ENCODE peak calls at places on chromosomes 12 and 14, in nine cellular contexts. One of them, this sample, is unnamed.

GRCh38 chr14:104742586-104743455 is 10.1 kb upstream of the SIVA1 start:
- DNase-seq in activated naive CD4-positive, alpha-beta T cell treated with anti-CD3 and anti-CD28 coated beads, Interleukin-2, amount 50 U/mL, for 16 hours: no peak
- DNase-seq in stomach: no peak
- DNase-seq in mesenchymal stem cell: no peak
- DNase-seq in stimulated activated CD4-positive, alpha-beta T cell treated with anti-CD3 and anti-CD28 coated beads, TNF-alpha, amount 100 ng/mL, for 4 hours: no peak
- DNase-seq in SHP77: no peak
- DNase-seq in A172: no peak
- DNase-seq in neural progenitor cell: no peak
- DNase-seq in T1000: no peak
- DNase-seq in this sample: no peak

GRCh38 chr12:91163116-91163515 is 19.5 kb downstream of the DCN start:
- DNase-seq in activated naive CD4-positive, alpha-beta T cell treated with anti-CD3 and anti-CD28 coated beads, Interleukin-2, amount 50 U/mL, for 16 hours: no peak
- DNase-seq in stomach: no peak
- DNase-seq in mesenchymal stem cell: no peak
- DNase-seq in stimulated activated CD4-positive, alpha-beta T cell treated with anti-CD3 and anti-CD28 coated beads, TNF-alpha, amount 100 ng/mL, for 4 hours: no peak
- DNase-seq in SHP77: no peak
- DNase-seq in A172: no peak
- DNase-seq in neural progenitor cell: no peak
- DNase-seq in T1000: no peak
- DNase-seq in this sample: no peak

GRCh38 chr12:6769003-6769389 is 2.8 kb downstream of the PTMS start:
- DNase-seq in activated naive CD4-positive, alpha-beta T cell treated with anti-CD3 and anti-CD28 coated beads, Interleukin-2, amount 50 U/mL, for 16 hours: no peak
- DNase-seq in stomach: no peak
- DNase-seq in mesenchymal stem cell: peak; percentile 41
- DNase-seq in stimulated activated CD4-positive, alpha-beta T cell treated with anti-CD3 and anti-CD28 coated beads, TNF-alpha, amount 100 ng/mL, for 4 hours: no peak
- DNase-seq in SHP77: no peak
- DNase-seq in A172: no peak
- DNase-seq in neural progenitor cell: peak; percentile 96
- DNase-seq in T1000: no peak
- DNase-seq in this sample: no peak

GRCh38 chr14:64234877-64235651 is 59.1 kb downstream of the ESR2 start:
- DNase-seq in activated naive CD4-positive, alpha-beta T cell treated with anti-CD3 and anti-CD28 coated beads, Interleukin-2, amount 50 U/mL, for 16 hours: no peak
- DNase-seq in stomach: no peak
- DNase-seq in mesenchymal stem cell: no peak
- DNase-seq in stimulated activated CD4-positive, alpha-beta T cell treated with anti-CD3 and anti-CD28 coated beads, TNF-alpha, amount 100 ng/mL, for 4 hours: no peak
- DNase-seq in SHP77: peak; percentile 61
- DNase-seq in A172: peak; percentile 2
- DNase-seq in neural progenitor cell: no peak
- DNase-seq in T1000: no peak
- DNase-seq in this sample: no peak

GRCh38 chr12:93763746-93764147 is 86.6 kb downstream of the CRADD start:
- DNase-seq in activated naive CD4-positive, alpha-beta T cell treated with anti-CD3 and anti-CD28 coated beads, Interleukin-2, amount 50 U/mL, for 16 hours: no peak
- DNase-seq in stomach: no peak
- DNase-seq in mesenchymal stem cell: no peak
- DNase-seq in stimulated activated CD4-positive, alpha-beta T cell treated with anti-CD3 and anti-CD28 coated beads, TNF-alpha, amount 100 ng/mL, for 4 hours: no peak
- DNase-seq in SHP77: no peak
- DNase-seq in A172: no peak
- DNase-seq in neural progenitor cell: peak; percentile 31
- DNase-seq in T1000: no peak
- DNase-seq in this sample: no peak

GRCh38 chr12:96824074-96824837 is 82.8 kb upstream of the NEDD1 start:
- DNase-seq in activated naive CD4-positive, alpha-beta T cell treated with anti-CD3 and anti-CD28 coated beads, Interleukin-2, amount 50 U/mL, for 16 hours: no peak
- DNase-seq in stomach: no peak
- DNase-seq in mesenchymal stem cell: no peak
- DNase-seq in stimulated activated CD4-positive, alpha-beta T cell treated with anti-CD3 and anti-CD28 coated beads, TNF-alpha, amount 100 ng/mL, for 4 hours: no peak
- DNase-seq in SHP77: no peak
- DNase-seq in A172: no peak
- DNase-seq in neural progenitor cell: no peak
- DNase-seq in T1000: no peak
- DNase-seq in this sample: no peak

GRCh38 chr14:97554597-97554996 is 757.4 kb downstream of the VRK1 start:
- DNase-seq in activated naive CD4-positive, alpha-beta T cell treated with anti-CD3 and anti-CD28 coated beads, Interleukin-2, amount 50 U/mL, for 16 hours: no peak
- DNase-seq in stomach: no peak
- DNase-seq in mesenchymal stem cell: no peak
- DNase-seq in stimulated activated CD4-positive, alpha-beta T cell treated with anti-CD3 and anti-CD28 coated beads, TNF-alpha, amount 100 ng/mL, for 4 hours: no peak
- DNase-seq in SHP77: no peak
- DNase-seq in A172: no peak
- DNase-seq in neural progenitor cell: no peak
- DNase-seq in T1000: no peak
- DNase-seq in this sample: no peak

GRCh38 chr14:32457213-32457920 is 128.3 kb downstream of the AKAP6 start:
- DNase-seq in activated naive CD4-positive, alpha-beta T cell treated with anti-CD3 and anti-CD28 coated beads, Interleukin-2, amount 50 U/mL, for 16 hours: no peak
- DNase-seq in stomach: no peak
- DNase-seq in mesenchymal stem cell: peak; percentile 89
- DNase-seq in stimulated activated CD4-positive, alpha-beta T cell treated with anti-CD3 and anti-CD28 coated beads, TNF-alpha, amount 100 ng/mL, for 4 hours: no peak
- DNase-seq in SHP77: no peak
- DNase-seq in A172: no peak
- DNase-seq in neural progenitor cell: no peak
- DNase-seq in T1000: no peak
- DNase-seq in this sample: no peak

GRCh38 chr14:69327507-69327906 is 67.5 kb downstream of the GALNT16 start:
- DNase-seq in activated naive CD4-positive, alpha-beta T cell treated with anti-CD3 and anti-CD28 coated beads, Interleukin-2, amount 50 U/mL, for 16 hours: no peak
- DNase-seq in stomach: no peak
- DNase-seq in mesenchymal stem cell: no peak
- DNase-seq in stimulated activated CD4-positive, alpha-beta T cell treated with anti-CD3 and anti-CD28 coated beads, TNF-alpha, amount 100 ng/mL, for 4 hours: no peak
- DNase-seq in SHP77: no peak
- DNase-seq in A172: no peak
- DNase-seq in neural progenitor cell: no peak
- DNase-seq in T1000: no peak
- DNase-seq in this sample: no peak

GRCh38 chr14:89672636-89673279 is 255.7 kb upstream of the FOXN3 start:
- DNase-seq in activated naive CD4-positive, alpha-beta T cell treated with anti-CD3 and anti-CD28 coated beads, Interleukin-2, amount 50 U/mL, for 16 hours: no peak
- DNase-seq in stomach: peak; percentile 57
- DNase-seq in mesenchymal stem cell: peak; percentile 9
- DNase-seq in stimulated activated CD4-positive, alpha-beta T cell treated with anti-CD3 and anti-CD28 coated beads, TNF-alpha, amount 100 ng/mL, for 4 hours: no peak
- DNase-seq in SHP77: no peak
- DNase-seq in A172: no peak
- DNase-seq in neural progenitor cell: no peak
- DNase-seq in T1000: no peak
- DNase-seq in this sample: no peak

GRCh38 chr14:92551066-92551841 is 37.7 kb downstream of the RIN3 start:
- DNase-seq in activated naive CD4-positive, alpha-beta T cell treated with anti-CD3 and anti-CD28 coated beads, Interleukin-2, amount 50 U/mL, for 16 hours: no peak
- DNase-seq in stomach: no peak
- DNase-seq in mesenchymal stem cell: no peak
- DNase-seq in stimulated activated CD4-positive, alpha-beta T cell treated with anti-CD3 and anti-CD28 coated beads, TNF-alpha, amount 100 ng/mL, for 4 hours: no peak
- DNase-seq in SHP77: no peak
- DNase-seq in A172: no peak
- DNase-seq in neural progenitor cell: no peak
- DNase-seq in T1000: no peak
- DNase-seq in this sample: no peak

GRCh38 chr14:69044965-69045555 is 66.0 kb upstream of the ACTN1 start:
- DNase-seq in activated naive CD4-positive, alpha-beta T cell treated with anti-CD3 and anti-CD28 coated beads, Interleukin-2, amount 50 U/mL, for 16 hours: no peak
- DNase-seq in stomach: no peak
- DNase-seq in mesenchymal stem cell: no peak
- DNase-seq in stimulated activated CD4-positive, alpha-beta T cell treated with anti-CD3 and anti-CD28 coated beads, TNF-alpha, amount 100 ng/mL, for 4 hours: no peak
- DNase-seq in SHP77: no peak
- DNase-seq in A172: no peak
- DNase-seq in neural progenitor cell: no peak
- DNase-seq in T1000: no peak
- DNase-seq in this sample: no peak

GRCh38 chr14:35386673-35387125 is 17.9 kb downstream of the NFKBIA start:
- DNase-seq in activated naive CD4-positive, alpha-beta T cell treated with anti-CD3 and anti-CD28 coated beads, Interleukin-2, amount 50 U/mL, for 16 hours: no peak
- DNase-seq in stomach: no peak
- DNase-seq in mesenchymal stem cell: no peak
- DNase-seq in stimulated activated CD4-positive, alpha-beta T cell treated with anti-CD3 and anti-CD28 coated beads, TNF-alpha, amount 100 ng/mL, for 4 hours: no peak
- DNase-seq in SHP77: peak; percentile 94
- DNase-seq in A172: no peak
- DNase-seq in neural progenitor cell: peak; percentile 57
- DNase-seq in T1000: no peak
- DNase-seq in this sample: no peak

GRCh38 chr14:61260939-61261776 is 20.0 kb downstream of the TMEM30B start:
- DNase-seq in activated naive CD4-positive, alpha-beta T cell treated with anti-CD3 and anti-CD28 coated beads, Interleukin-2, amount 50 U/mL, for 16 hours: no peak
- DNase-seq in stomach: no peak
- DNase-seq in mesenchymal stem cell: peak; percentile 49
- DNase-seq in stimulated activated CD4-positive, alpha-beta T cell treated with anti-CD3 and anti-CD28 coated beads, TNF-alpha, amount 100 ng/mL, for 4 hours: no peak
- DNase-seq in SHP77: peak; percentile 42
- DNase-seq in A172: peak; percentile 14
- DNase-seq in neural progenitor cell: no peak
- DNase-seq in T1000: peak; percentile 37
- DNase-seq in this sample: no peak

GRCh38 chr14:89422181-89422951 is 5.3 kb upstream of the FOXN3 start:
- DNase-seq in activated naive CD4-positive, alpha-beta T cell treated with anti-CD3 and anti-CD28 coated beads, Interleukin-2, amount 50 U/mL, for 16 hours: peak; percentile 79
- DNase-seq in stomach: peak; percentile 77
- DNase-seq in mesenchymal stem cell: no peak
- DNase-seq in stimulated activated CD4-positive, alpha-beta T cell treated with anti-CD3 and anti-CD28 coated beads, TNF-alpha, amount 100 ng/mL, for 4 hours: peak; percentile 32
- DNase-seq in SHP77: no peak
- DNase-seq in A172: no peak
- DNase-seq in neural progenitor cell: no peak
- DNase-seq in T1000: no peak
- DNase-seq in this sample: no peak

GRCh38 chr14:75562048-75562447 is 16.4 kb upstream of the FLVCR2 start:
- DNase-seq in activated naive CD4-positive, alpha-beta T cell treated with anti-CD3 and anti-CD28 coated beads, Interleukin-2, amount 50 U/mL, for 16 hours: peak; percentile 73
- DNase-seq in stomach: no peak
- DNase-seq in mesenchymal stem cell: peak; percentile 22
- DNase-seq in stimulated activated CD4-positive, alpha-beta T cell treated with anti-CD3 and anti-CD28 coated beads, TNF-alpha, amount 100 ng/mL, for 4 hours: no peak
- DNase-seq in SHP77: no peak
- DNase-seq in A172: no peak
- DNase-seq in neural progenitor cell: no peak
- DNase-seq in T1000: no peak
- DNase-seq in this sample: no peak

GRCh38 chr12:130162267-130162666 is at the start of gene FZD10:
- DNase-seq in activated naive CD4-positive, alpha-beta T cell treated with anti-CD3 and anti-CD28 coated beads, Interleukin-2, amount 50 U/mL, for 16 hours: peak; percentile 29
- DNase-seq in stomach: no peak
- DNase-seq in mesenchymal stem cell: peak; percentile 13
- DNase-seq in stimulated activated CD4-positive, alpha-beta T cell treated with anti-CD3 and anti-CD28 coated beads, TNF-alpha, amount 100 ng/mL, for 4 hours: peak; percentile 5
- DNase-seq in SHP77: no peak
- DNase-seq in A172: no peak
- DNase-seq in neural progenitor cell: peak; percentile 91
- DNase-seq in T1000: no peak
- DNase-seq in this sample: no peak